ENCODE peak calls at places on chromosomes 12 and 14, in seven cellular contexts. L is lung, H is AG10803, T is GM06990, S is cardiac fibroblast, O is neural progenitor cell, M is right lobe of liver. B is an unnamed sample.

GRCh38 chr12:46089414-46090162 is 99.2 kb upstream of the SCAF11 start:
- DNase-seq in L (no peak), H (peak), T (no peak), S (peak), O (no peak), M (no peak), B (no peak)

GRCh38 chr12:132986885-132987225 is 688 bp downstream of the ZNF26 start:
- DNase-seq in L (no peak), H (peak), T (no peak), S (no peak), O (peak), M (no peak), B (no peak)

GRCh38 chr14:75281691-75282000 is 3.0 kb downstream of the FOS start:
- DNase-seq in L (no peak), H (no peak), T (no peak), S (no peak), O (no peak), M (no peak), B (no peak)

GRCh38 chr12:108850854-108851573 is 6.4 kb downstream of the SSH1 start:
- DNase-seq in L (no peak), H (peak), T (peak), S (peak), O (no peak), M (no peak), B (no peak)

GRCh38 chr12:66848967-66849366 is 170.1 kb upstream of the GRIP1 start:
- DNase-seq in L (no peak), H (no peak), T (no peak), S (no peak), O (no peak), M (no peak), B (no peak)

GRCh38 chr12:100674009-100674888 is 100.8 kb downstream of the GAS2L3 start:
- DNase-seq in L (no peak), H (no peak), T (no peak), S (no peak), O (no peak), M (no peak), B (no peak)

GRCh38 chr14:50038398-50039119 is 77.8 kb downstream of the VCPKMT start:
- DNase-seq in L (peak), H (peak), T (peak), S (peak), O (no peak), M (no peak), B (peak)

GRCh38 chr14:33715223-33715528 is 235.7 kb downstream of the EGLN3 start:
- DNase-seq in L (no peak), H (no peak), T (no peak), S (no peak), O (no peak), M (no peak), B (no peak)

GRCh38 chr12:95445884-95446482 is 28.0 kb upstream of the METAP2 start:
- DNase-seq in L (no peak), H (no peak), T (no peak), S (no peak), O (no peak), M (no peak), B (no peak)

GRCh38 chr12:26704684-26705475 is 128.1 kb downstream of the ITPR2 start:
- DNase-seq in L (no peak), H (peak), T (no peak), S (peak), O (no peak), M (no peak), B (no peak)

GRCh38 chr12:54368709-54369596 is 4.7 kb upstream of the GPR84 start:
- DNase-seq in L (peak), H (peak), T (peak), S (peak), O (peak), M (peak), B (peak)

GRCh38 chr12:107130830-107131760 is 37.7 kb upstream of the CRY1 start:
- DNase-seq in L (no peak), H (no peak), T (no peak), S (no peak), O (no peak), M (no peak), B (no peak)

GRCh38 chr12:107129315-107129930 is 36.1 kb upstream of the CRY1 start:
- DNase-seq in L (no peak), H (no peak), T (no peak), S (no peak), O (no peak), M (no peak), B (no peak)

GRCh38 chr12:107127482-107128185 is 34.3 kb upstream of the CRY1 start:
- DNase-seq in L (no peak), H (no peak), T (no peak), S (no peak), O (peak), M (no peak), B (no peak)

GRCh38 chr12:107125833-107126232 is 32.5 kb upstream of the CRY1 start:
- DNase-seq in L (no peak), H (no peak), T (no peak), S (no peak), O (no peak), M (no peak), B (no peak)

GRCh38 chr12:107126688-107127481 is 33.5 kb upstream of the CRY1 start:
- DNase-seq in L (no peak), H (peak), T (no peak), S (peak), O (no peak), M (no peak), B (no peak)
- TF ChIP-seq CTCF in L (no peak), H (peak), T (no peak), S (peak), O (peak), M (no peak), B (no peak)

GRCh38 chr12:77007476-77007875 is 57.9 kb downstream of the E2F7 start:
- DNase-seq in L (no peak), H (peak), T (no peak), S (peak), O (no peak), M (no peak), B (no peak)

GRCh38 chr12:77016621-77017020 is 48.7 kb downstream of the E2F7 start:
- DNase-seq in L (no peak), H (no peak), T (no peak), S (no peak), O (no peak), M (no peak), B (no peak)

GRCh38 chr12:77013091-77013490 is 52.3 kb downstream of the E2F7 start:
- DNase-seq in L (no peak), H (peak), T (no peak), S (peak), O (no peak), M (no peak), B (no peak)

GRCh38 chr12:77005699-77006098 is 59.7 kb downstream of the E2F7 start:
- DNase-seq in L (no peak), H (no peak), T (no peak), S (no peak), O (no peak), M (no peak), B (no peak)

GRCh38 chr12:77010637-77011548 is 54.5 kb downstream of the E2F7 start:
- DNase-seq in L (peak), H (peak), T (peak), S (peak), O (peak), M (peak), B (peak)
- TF ChIP-seq CTCF in L (peak), H (peak), T (peak), S (peak), O (peak), M (peak), B (peak)

DNA sequence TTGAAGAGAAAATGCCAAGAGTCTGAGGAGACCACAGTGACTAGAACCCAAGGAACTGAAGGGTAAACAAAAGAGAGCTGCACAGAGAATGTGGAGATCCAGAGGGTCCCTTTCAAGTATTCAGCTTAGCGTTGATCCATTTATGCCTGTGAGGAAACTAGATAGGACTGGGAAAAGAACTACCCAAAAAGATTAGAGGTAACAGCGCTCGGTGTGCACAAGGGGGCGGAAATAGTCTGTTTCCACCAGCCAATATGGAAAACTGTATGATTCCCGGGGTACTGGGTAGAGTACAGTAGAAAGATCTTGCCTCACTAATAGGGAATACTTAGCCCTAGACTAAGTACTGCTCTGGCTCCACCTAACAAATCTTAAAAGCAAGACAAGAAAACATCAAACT is 135.5 kb downstream of the DPF3 start:
- DNase-seq in L (no peak), H (no peak), T (no peak), S (no peak), O (no peak), M (no peak), B (no peak)
- TF ChIP-seq CTCF in L (no peak), H (no peak), T (no peak), S (no peak), O (peak), M (no peak), B (no peak)

GRCh38 chr14:102592969-102593840 is 756 bp downstream of the RCOR1 start:
- DNase-seq in L (peak), H (no peak), T (peak), S (peak), O (peak), M (peak), B (no peak)
- TF ChIP-seq CTCF in L (no peak), H (no peak), T (no peak), S (peak), O (peak), M (peak), B (peak)

GRCh38 chr14:47332099-47332498 is 343.3 kb downstream of the MDGA2 start:
- DNase-seq in L (no peak), H (no peak), T (no peak), S (no peak), O (no peak), M (no peak), B (no peak)

GRCh38 chr14:47332939-47333338 is 342.5 kb downstream of the MDGA2 start:
- DNase-seq in L (no peak), H (no peak), T (no peak), S (no peak), O (no peak), M (no peak), B (no peak)
- TF ChIP-seq CTCF in L (no peak), H (no peak), T (no peak), S (no peak), O (peak), M (peak), B (no peak)